ENCODE peak calls at places on chromosomes 7 and 10, in six cellular contexts. W is GM12891, T is brain microvascular endothelial cell, Q is T follicular helper cell, U is posterior vena cava, V is NCI-H510A treated with DMSO at 0.1 percent for 48 hours. E is an unnamed sample.

GRCh38 chr7:103729026-103729425 is 260.4 kb downstream of the RELN start:
- DNase-seq in Q (no peak), W (no peak), U (no peak), T (no peak), V (no peak), E (no peak)

GRCh38 chr10:103727546-103727963 is 127.8 kb downstream of the SH3PXD2A start:
- DNase-seq in T (no peak), V (no peak), U (no peak), Q (no peak), W (no peak), E (no peak)

GRCh38 chr7:25967278-25968204 is 184.5 kb upstream of the NFE2L3 start:
- DNase-seq in Q (no peak), U (no peak), W (no peak), V (peak; percentile 6), T (no peak), E (no peak)

GRCh38 chr7:22831602-22832001 is 9.0 kb upstream of the TOMM7 start:
- DNase-seq in T (no peak), U (no peak), W (no peak), V (no peak), Q (no peak), E (no peak)

GRCh38 chr10:103350522-103351260 is at the start of gene PCGF6:
- DNase-seq in U (peak; percentile 94), W (peak; percentile 90), T (peak; percentile 62), Q (peak; percentile 40), V (peak; percentile 87), E (peak; percentile 36)

GRCh38 chr7:137453356-137453755 is 109.8 kb upstream of the PTN start:
- DNase-seq in Q (no peak), V (peak; percentile 24), U (no peak), T (no peak), W (no peak), E (peak; percentile 63)

GRCh38 chr7:28358423-28358868 is 53.9 kb upstream of the CREB5 start:
- DNase-seq in W (no peak), V (no peak), T (peak; percentile 91), Q (no peak), U (no peak), E (no peak)

GRCh38 chr7:151379534-151380198 is 30.2 kb downstream of the WDR86 start:
- DNase-seq in V (no peak), U (peak; percentile 72), Q (no peak), T (no peak), W (peak; percentile 18), E (no peak)

GRCh38 chr7:24715661-24716479 is 41.4 kb downstream of the GSDME start:
- DNase-seq in Q (no peak), W (no peak), U (no peak), V (no peak), T (peak; percentile 40), E (no peak)

GRCh38 chr10:103803941-103804340 is 51.4 kb downstream of the SH3PXD2A start:
- DNase-seq in Q (no peak), W (no peak), V (no peak), U (no peak), T (no peak), E (no peak)

GRCh38 chr10:77812741-77813140 is 113.8 kb downstream of the DLG5 start:
- DNase-seq in U (peak; percentile 58), T (no peak), Q (no peak), V (no peak), W (no peak), E (no peak)

GRCh38 chr10:95328013-95328412 is 37.2 kb upstream of the PDLIM1 start:
- DNase-seq in Q (no peak), T (no peak), U (no peak), W (no peak), V (no peak), E (no peak)

GRCh38 chr7:17368856-17369520 is 70.5 kb downstream of the AHR start:
- DNase-seq in W (no peak), T (no peak), V (no peak), Q (no peak), U (no peak), E (no peak)

GRCh38 chr7:1691096-1691495 is 21.0 kb downstream of the ELFN1 start:
- DNase-seq in V (no peak), T (no peak), Q (no peak), U (peak; percentile 58), W (no peak), E (no peak)

GRCh38 chr7:43926193-43927043 is at the start of gene UBE2D4:
- DNase-seq in Q (peak; percentile 83), T (peak; percentile 53), V (peak; percentile 84), U (peak; percentile 95), W (peak; percentile 86), E (peak; percentile 92)

GRCh38 chr10:76034236-76035009 is 603.0 kb downstream of the LRMDA start:
- DNase-seq in W (no peak), U (no peak), V (peak; percentile 49), T (no peak), Q (no peak), E (peak; percentile 15)

E was measured in DMS79 treated with DMSO at 0.1 percent for 48 hours.